ENCODE peak calls at places on chromosome 11, in nine cellular contexts. One of them, this sample, is unnamed.
A peak's percentile ranks its signal among the peaks of the same experiment; 100 is the strongest.

GRCh38 chr11:64835616-64836447 is 8.6 kb downstream of the CDC42BPG start:
- DNase-seq in IMR-90: no peak
- DNase-seq in lower lobe of right lung: no peak
- DNase-seq in left ventricle myocardium inferior: no peak
- DNase-seq in left lung: no peak
- DNase-seq in AG04450: no peak
- DNase-seq in spleen: no peak
- DNase-seq in heart right ventricle: no peak
- DNase-seq in pancreas: no peak
- DNase-seq in this sample: no peak

GRCh38 chr11:73047773-73048371 is 94.2 kb downstream of the FCHSD2 start:
- DNase-seq in IMR-90: no peak
- DNase-seq in lower lobe of right lung: no peak
- DNase-seq in left ventricle myocardium inferior: no peak
- DNase-seq in left lung: no peak
- DNase-seq in AG04450: no peak
- DNase-seq in spleen: no peak
- DNase-seq in heart right ventricle: no peak
- DNase-seq in pancreas: no peak
- DNase-seq in this sample: peak; percentile 71

GRCh38 chr11:118911880-118912741 is 13.6 kb downstream of the BCL9L start:
- DNase-seq in IMR-90: peak; percentile 93
- DNase-seq in lower lobe of right lung: no peak
- DNase-seq in left ventricle myocardium inferior: peak; percentile 77
- DNase-seq in left lung: peak; percentile 91
- DNase-seq in AG04450: peak; percentile 75
- DNase-seq in spleen: peak; percentile 82
- DNase-seq in heart right ventricle: peak; percentile 82
- DNase-seq in pancreas: peak; percentile 66
- DNase-seq in this sample: peak; percentile 46

GRCh38 chr11:134643115-134643514 is 231.1 kb upstream of the B3GAT1 start:
- DNase-seq in IMR-90: no peak
- DNase-seq in lower lobe of right lung: no peak
- DNase-seq in left ventricle myocardium inferior: no peak
- DNase-seq in left lung: no peak
- DNase-seq in AG04450: no peak
- DNase-seq in spleen: peak; percentile 67
- DNase-seq in heart right ventricle: no peak
- DNase-seq in pancreas: no peak
- DNase-seq in this sample: no peak

GRCh38 chr11:1881442-1882264 is 10.0 kb downstream of the PRR33 start:
- DNase-seq in IMR-90: no peak
- DNase-seq in lower lobe of right lung: no peak
- DNase-seq in left ventricle myocardium inferior: peak; percentile 79
- DNase-seq in left lung: peak; percentile 84
- DNase-seq in AG04450: no peak
- DNase-seq in spleen: peak; percentile 91
- DNase-seq in heart right ventricle: peak; percentile 78
- DNase-seq in pancreas: no peak
- DNase-seq in this sample: no peak

GRCh38 chr11:109422755-109423113 is 744 bp downstream of the C11orf87 start:
- DNase-seq in IMR-90: no peak
- DNase-seq in lower lobe of right lung: no peak
- DNase-seq in left ventricle myocardium inferior: no peak
- DNase-seq in left lung: peak; percentile 70
- DNase-seq in AG04450: no peak
- DNase-seq in spleen: no peak
- DNase-seq in heart right ventricle: no peak
- DNase-seq in pancreas: no peak
- DNase-seq in this sample: peak; percentile 1

GRCh38 chr11:18987454-18988231 is 48.4 kb upstream of the MRGPRX1 start:
- DNase-seq in IMR-90: peak; percentile 43
- DNase-seq in lower lobe of right lung: no peak
- DNase-seq in left ventricle myocardium inferior: no peak
- DNase-seq in left lung: no peak
- DNase-seq in AG04450: no peak
- DNase-seq in spleen: no peak
- DNase-seq in heart right ventricle: no peak
- DNase-seq in pancreas: no peak
- DNase-seq in this sample: no peak

GRCh38 chr11:19931141-19931767 is 218.6 kb downstream of the NAV2 start:
- DNase-seq in IMR-90: no peak
- DNase-seq in lower lobe of right lung: no peak
- DNase-seq in left ventricle myocardium inferior: no peak
- DNase-seq in left lung: no peak
- DNase-seq in AG04450: no peak
- DNase-seq in spleen: no peak
- DNase-seq in heart right ventricle: no peak
- DNase-seq in pancreas: no peak
- DNase-seq in this sample: no peak

GRCh38 chr11:111469200-111469599 is 43.0 kb downstream of the BTG4 start:
- DNase-seq in IMR-90: peak; percentile 45
- DNase-seq in lower lobe of right lung: no peak
- DNase-seq in left ventricle myocardium inferior: no peak
- DNase-seq in left lung: no peak
- DNase-seq in AG04450: no peak
- DNase-seq in spleen: no peak
- DNase-seq in heart right ventricle: no peak
- DNase-seq in pancreas: no peak
- DNase-seq in this sample: no peak

GRCh38 chr11:14676068-14676467 is 32.5 kb downstream of the PDE3B start:
- DNase-seq in IMR-90: no peak
- DNase-seq in lower lobe of right lung: no peak
- DNase-seq in left ventricle myocardium inferior: no peak
- DNase-seq in left lung: no peak
- DNase-seq in AG04450: no peak
- DNase-seq in spleen: no peak
- DNase-seq in heart right ventricle: no peak
- DNase-seq in pancreas: no peak
- DNase-seq in this sample: no peak

GRCh38 chr11:94731921-94732601 is 36.1 kb upstream of the AMOTL1 start:
- DNase-seq in IMR-90: peak; percentile 91
- DNase-seq in lower lobe of right lung: no peak
- DNase-seq in left ventricle myocardium inferior: no peak
- DNase-seq in left lung: no peak
- DNase-seq in AG04450: peak; percentile 55
- DNase-seq in spleen: no peak
- DNase-seq in heart right ventricle: peak; percentile 31
- DNase-seq in pancreas: no peak
- DNase-seq in this sample: no peak

DNA sequence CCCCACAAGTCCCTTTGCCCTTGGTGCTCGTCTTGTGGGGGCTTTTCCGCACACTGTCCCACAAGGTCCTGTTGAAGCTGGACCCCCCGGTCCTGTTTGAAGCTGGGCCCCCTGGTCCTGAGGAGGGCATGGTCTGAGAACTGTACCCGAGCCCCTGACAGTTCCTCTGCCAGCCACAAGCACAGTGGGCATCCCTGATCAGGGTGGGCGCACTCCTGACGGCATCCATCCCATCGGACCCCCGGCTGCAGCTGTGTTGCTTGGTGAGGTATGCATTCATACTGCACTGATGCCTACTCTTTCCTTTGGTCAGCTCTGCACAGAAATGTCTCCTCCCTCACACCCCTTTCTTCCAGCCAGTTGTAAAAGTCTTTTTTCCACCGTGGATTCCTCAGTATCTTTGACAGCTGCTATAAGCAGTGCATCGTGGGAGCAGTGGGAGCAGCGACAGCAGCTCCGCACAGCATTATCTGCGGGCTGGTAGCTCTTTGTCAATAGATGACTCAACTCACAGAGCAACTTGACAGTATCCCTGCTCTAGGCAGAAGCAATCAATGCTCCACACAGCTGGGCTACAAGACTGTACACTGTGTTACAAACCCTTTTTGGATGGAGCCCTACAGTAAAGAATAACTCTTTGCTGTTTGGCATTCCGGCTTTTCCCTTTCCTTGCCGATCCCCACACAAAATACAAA is 1030.8 kb upstream of the CCDC90B start:
- DNase-seq in IMR-90: peak; percentile 30
- DNase-seq in lower lobe of right lung: no peak
- DNase-seq in left ventricle myocardium inferior: no peak
- DNase-seq in left lung: no peak
- DNase-seq in AG04450: no peak
- DNase-seq in spleen: no peak
- DNase-seq in heart right ventricle: no peak
- DNase-seq in pancreas: no peak
- DNase-seq in this sample: peak; percentile 1
- H3K4me3 ChIP-seq in IMR-90: no peak overlapping the region
- H3K4me3 ChIP-seq in lower lobe of right lung: no peak overlapping the region
- H3K4me3 ChIP-seq in left ventricle myocardium inferior: peak overlapping the region; percentile 41
- H3K4me3 ChIP-seq in left lung: peak overlapping the region; percentile 16
- H3K4me3 ChIP-seq in AG04450: no peak overlapping the region
- H3K4me3 ChIP-seq in spleen: no peak overlapping the region
- H3K4me3 ChIP-seq in heart right ventricle: peak overlapping the region; percentile 37
- H3K4me3 ChIP-seq in pancreas: no peak overlapping the region
- H3K4me3 ChIP-seq in this sample: no peak overlapping the region

DNA sequence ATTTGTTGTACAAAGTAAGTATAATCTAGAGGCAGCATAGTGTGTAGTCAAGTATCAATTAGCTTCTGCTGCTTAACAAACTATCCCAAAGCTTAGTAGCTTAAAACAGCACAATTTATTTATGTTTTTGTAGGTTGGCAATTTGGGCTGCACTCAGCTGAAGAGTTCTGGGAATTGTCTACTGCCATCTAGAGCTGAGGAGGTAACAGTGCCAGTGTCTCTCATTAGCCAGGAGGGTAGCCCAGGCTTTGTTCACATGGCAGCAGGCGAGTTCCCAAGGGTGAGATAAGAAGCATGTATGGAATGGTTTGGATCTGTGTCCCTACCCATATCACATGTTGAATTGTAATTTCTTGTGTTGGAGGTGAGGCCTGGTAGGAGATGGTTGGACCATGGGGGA is 45.8 kb upstream of the SLN start:
- DNase-seq in IMR-90: no peak
- DNase-seq in lower lobe of right lung: no peak
- DNase-seq in left ventricle myocardium inferior: no peak
- DNase-seq in left lung: no peak
- DNase-seq in AG04450: no peak
- DNase-seq in spleen: no peak
- DNase-seq in heart right ventricle: no peak
- DNase-seq in pancreas: no peak
- DNase-seq in this sample: no peak
- TF ChIP-seq CTCF in IMR-90: no peak
- TF ChIP-seq CTCF in lower lobe of right lung: no peak
- TF ChIP-seq CTCF in left ventricle myocardium inferior: no peak
- TF ChIP-seq CTCF in left lung: no peak
- TF ChIP-seq CTCF in AG04450: peak; percentile 5
- TF ChIP-seq CTCF in spleen: no peak
- TF ChIP-seq CTCF in heart right ventricle: no peak
- TF ChIP-seq CTCF in pancreas: no peak
- TF ChIP-seq CTCF in this sample: peak; percentile 12

GRCh38 chr11:61027141-61027840 is 55.8 kb downstream of the CD6 start:
- DNase-seq in IMR-90: no peak
- DNase-seq in lower lobe of right lung: no peak
- DNase-seq in left ventricle myocardium inferior: no peak
- DNase-seq in left lung: no peak
- DNase-seq in AG04450: no peak
- DNase-seq in spleen: no peak
- DNase-seq in heart right ventricle: no peak
- DNase-seq in pancreas: no peak
- DNase-seq in this sample: no peak
- H3K27me3 ChIP-seq in IMR-90: peaks cover 39% of the 10 kb centered on the region
- H3K27me3 ChIP-seq in lower lobe of right lung: peaks cover 5% of the 10 kb centered on the region
- H3K27me3 ChIP-seq in left ventricle myocardium inferior: peaks cover 10% of the 10 kb centered on the region
- H3K27me3 ChIP-seq in left lung: no peaks in the 10 kb centered on the region
- H3K27me3 ChIP-seq in AG04450: peaks cover 21% of the 10 kb centered on the region
- H3K27me3 ChIP-seq in spleen: no peaks in the 10 kb centered on the region
- H3K27me3 ChIP-seq in heart right ventricle: peaks cover 3% of the 10 kb centered on the region
- H3K27me3 ChIP-seq in pancreas: no peaks in the 10 kb centered on the region
- H3K27me3 ChIP-seq in this sample: no peaks in the 10 kb centered on the region

DNA sequence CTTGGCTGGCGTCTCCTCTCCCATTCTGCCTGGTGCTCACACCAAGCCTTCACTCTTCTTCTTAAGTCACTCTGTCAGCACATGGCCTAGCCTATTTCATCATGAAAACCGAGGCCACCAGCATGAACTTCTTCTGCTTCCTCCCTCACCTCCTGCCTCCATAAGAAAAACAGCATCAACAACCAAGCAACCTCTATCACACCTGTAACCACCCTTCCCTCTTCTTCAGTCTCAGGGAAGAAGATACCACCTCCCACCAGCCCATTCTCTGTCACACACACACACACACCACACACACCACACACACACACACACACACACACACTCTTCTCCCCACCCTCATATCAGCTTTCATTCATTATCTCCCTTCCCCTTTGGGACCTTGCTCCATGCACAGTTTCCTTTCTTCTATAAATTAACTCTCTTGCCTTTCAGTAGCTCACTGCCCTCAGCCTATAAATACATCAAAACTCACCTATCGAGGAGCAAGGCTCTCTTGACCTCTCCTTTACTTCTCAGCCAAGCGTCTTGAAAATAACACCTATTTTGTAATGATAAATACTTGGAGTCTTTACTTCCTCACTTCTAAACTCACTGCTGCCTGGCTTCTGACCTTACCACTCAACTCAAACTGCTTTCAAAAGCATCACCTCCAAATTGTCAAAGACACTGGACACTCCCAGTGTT is 36.5 kb downstream of the SC5D start:
- DNase-seq in IMR-90: no peak
- DNase-seq in lower lobe of right lung: no peak
- DNase-seq in left ventricle myocardium inferior: no peak
- DNase-seq in left lung: no peak
- DNase-seq in AG04450: no peak
- DNase-seq in spleen: no peak
- DNase-seq in heart right ventricle: no peak
- DNase-seq in pancreas: no peak
- DNase-seq in this sample: peak; percentile 23
- H3K4me3 ChIP-seq in IMR-90: no peak overlapping the region
- H3K4me3 ChIP-seq in lower lobe of right lung: no peak overlapping the region
- H3K4me3 ChIP-seq in left ventricle myocardium inferior: no peak overlapping the region
- H3K4me3 ChIP-seq in left lung: no peak overlapping the region
- H3K4me3 ChIP-seq in AG04450: no peak overlapping the region
- H3K4me3 ChIP-seq in spleen: no peak overlapping the region
- H3K4me3 ChIP-seq in heart right ventricle: no peak overlapping the region
- H3K4me3 ChIP-seq in pancreas: no peak overlapping the region
- H3K4me3 ChIP-seq in this sample: no peak overlapping the region